ENCODE peak calls at places on chromosome 18, in five cellular contexts. L is DND-41, X is lung, O is right cardiac atrium, M is fibroblast of lung. V is an unnamed sample.

GRCh38 chr18:70022636-70023035 is 75.0 kb upstream of the CD226 start:
- DNase-seq in M (no peak), L (no peak), X (no peak), O (no peak), V (no peak)

GRCh38 chr18:37258819-37259218 is 306.8 kb downstream of the CELF4 start:
- DNase-seq in L (no peak), M (no peak), X (no peak), O (no peak), V (no peak)

GRCh38 chr18:2572144-2572682 is 856 bp downstream of the NDC80 start:
- DNase-seq in M (no peak), O (no peak), X (no peak), L (no peak), V (no peak)

GRCh38 chr18:2917255-2918047 is 70.6 kb downstream of the EMILIN2 start:
- DNase-seq in O (no peak), L (no peak), M (no peak), X (no peak), V (no peak)

GRCh38 chr18:36337679-36338419 is 40.3 kb downstream of the FHOD3 start:
- DNase-seq in M (no peak), X (peak; percentile 15), O (no peak), L (no peak), V (no peak)

GRCh38 chr18:79525556-79526467 is 130.1 kb downstream of the NFATC1 start:
- DNase-seq in L (no peak), X (no peak), M (peak; percentile 31), O (peak; percentile 93), V (no peak)

GRCh38 chr18:60883594-60883993 is 449.6 kb upstream of the CDH20 start:
- DNase-seq in M (no peak), O (no peak), X (no peak), L (no peak), V (no peak)

GRCh38 chr18:9506046-9506792 is 30.9 kb downstream of the RALBP1 start:
- DNase-seq in O (no peak), X (no peak), L (no peak), M (peak; percentile 53), V (no peak)

GRCh38 chr18:70907673-70908072 is 618.8 kb downstream of the SOCS6 start:
- DNase-seq in L (no peak), X (no peak), O (no peak), M (no peak), V (no peak)

GRCh38 chr18:41666251-41666650 is 288.8 kb upstream of the PIK3C3 start:
- DNase-seq in X (no peak), O (no peak), M (no peak), L (no peak), V (no peak)

GRCh38 chr18:470661-471501 is 29.6 kb downstream of the COLEC12 start:
- DNase-seq in M (peak; percentile 68), O (no peak), L (no peak), X (no peak), V (no peak)

GRCh38 chr18:28584726-28585125 is 407.8 kb upstream of the CDH2 start:
- DNase-seq in M (peak; percentile 94), L (no peak), O (no peak), X (no peak), V (no peak)

GRCh38 chr18:70671889-70672551 is 383.2 kb downstream of the SOCS6 start:
- DNase-seq in X (no peak), L (no peak), M (no peak), O (no peak), V (no peak)

GRCh38 chr18:37529296-37529695 is 36.3 kb downstream of the CELF4 start:
- DNase-seq in L (no peak), O (no peak), M (no peak), X (no peak), V (no peak)

GRCh38 chr18:44245026-44245425 is 435.7 kb upstream of the SETBP1 start:
- DNase-seq in M (no peak), L (no peak), X (no peak), O (no peak), V (no peak)

GRCh38 chr18:8478166-8478967 is 130.9 kb upstream of the RAB12 start:
- DNase-seq in L (peak; percentile 67), O (peak; percentile 80), X (peak; percentile 65), M (peak; percentile 21), V (peak; percentile 15)

GRCh38 chr18:33755918-33756590 is 178.0 kb downstream of the ASXL3 start:
- DNase-seq in X (peak; percentile 35), M (peak; percentile 95), L (no peak), O (no peak), V (no peak)

GRCh38 chr18:7758764-7759163 is 191.6 kb downstream of the PTPRM start:
- DNase-seq in O (no peak), X (no peak), M (no peak), L (no peak), V (no peak)

GRCh38 chr18:35117951-35118411 is 76.8 kb downstream of the MAPRE2 start:
- DNase-seq in L (no peak), X (no peak), O (peak; percentile 53), M (peak; percentile 82), V (no peak)

GRCh38 chr18:51643483-51643882 is 446.0 kb upstream of the MEX3C start:
- DNase-seq in L (no peak), M (no peak), O (no peak), X (no peak), V (no peak)

GRCh38 chr18:12443631-12444030 is 35.9 kb downstream of the PRELID3A start:
- DNase-seq in M (no peak), X (no peak), L (no peak), O (no peak), V (no peak)

GRCh38 chr18:1090758-1091157 is 186.1 kb downstream of the ADCYAP1 start:
- DNase-seq in L (no peak), M (no peak), X (no peak), O (no peak), V (no peak)

GRCh38 chr18:63980027-63980426 is 10.1 kb downstream of the SERPINB8 start:
- DNase-seq in M (no peak), O (no peak), X (no peak), L (no peak), V (no peak)
- H3K4me3 ChIP-seq in M (peak overlapping the region; percentile 58), O (peak overlapping the region; percentile 39), X (no peak overlapping the region), L (no peak overlapping the region), V (no peak overlapping the region)

DNA sequence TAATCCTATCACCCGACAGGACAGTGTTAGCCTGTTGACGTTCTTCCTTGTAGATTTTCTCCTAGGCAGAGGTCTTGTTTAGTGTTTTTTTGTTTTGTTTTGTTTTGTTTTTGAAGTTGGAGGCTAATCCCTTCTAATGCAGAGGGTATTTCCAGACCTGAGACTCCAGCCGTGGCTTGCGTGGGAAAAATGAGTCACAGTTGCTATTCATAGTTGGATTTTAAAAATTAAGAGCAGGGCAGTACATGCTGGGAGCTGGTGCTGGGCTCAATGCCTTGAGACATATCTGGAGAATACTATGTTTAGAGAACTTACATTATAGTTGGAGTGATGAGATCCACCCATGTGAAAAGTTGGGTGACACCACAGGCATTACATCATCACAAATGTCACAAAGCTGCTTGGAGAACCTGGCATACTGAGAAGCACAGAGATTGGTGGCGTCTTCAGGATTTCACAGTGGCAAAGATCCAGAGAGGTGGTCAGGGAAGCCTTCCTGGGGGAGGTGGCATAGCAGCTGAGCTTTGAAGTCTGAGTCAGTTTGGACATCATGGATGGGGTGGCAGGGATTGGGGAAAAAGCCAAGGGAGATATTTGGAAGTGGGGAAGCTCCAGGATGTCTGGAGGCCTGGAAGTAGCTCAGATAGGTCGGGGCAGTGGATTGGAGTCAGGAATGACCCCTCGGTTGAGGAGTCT is 249.4 kb downstream of the LOXHD1 start:
- DNase-seq in O (no peak), X (no peak), L (no peak), M (peak; percentile 63), V (no peak)
- H3K4me1 ChIP-seq in O (peaks cover 27% of the 10 kb centered on the region), X (peaks cover 10% of the 10 kb centered on the region), L (no peaks in the 10 kb centered on the region), M (no peaks in the 10 kb centered on the region), V (no peaks in the 10 kb centered on the region)

GRCh38 chr18:24463233-24463775 is 2.9 kb downstream of the HRH4 start:
- DNase-seq in X (no peak), O (no peak), L (no peak), M (no peak), V (no peak)
- H3K27ac ChIP-seq in X (no peak overlapping the region), O (no peak overlapping the region), L (no peak overlapping the region), M (no peak overlapping the region), V (no peak overlapping the region)

DNA sequence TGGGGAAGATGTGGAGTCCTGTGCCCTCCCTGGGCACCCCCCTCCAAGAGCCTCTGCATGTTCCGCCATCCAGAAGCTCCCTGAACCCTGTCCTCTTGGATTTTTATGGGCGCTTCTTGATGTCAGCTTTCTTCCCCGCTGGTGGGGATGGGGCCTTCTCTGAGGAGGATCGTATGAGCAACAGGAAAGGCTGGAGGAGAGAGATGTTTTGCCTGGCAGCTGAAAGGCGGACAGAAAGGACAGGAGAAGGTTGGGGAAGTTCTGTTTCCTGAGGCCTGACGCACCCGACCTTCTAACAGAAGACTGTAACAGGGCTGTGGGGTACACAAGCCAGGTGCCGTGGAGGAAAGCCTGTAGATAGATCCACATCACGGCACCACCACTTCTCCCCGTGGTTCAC is 238.8 kb downstream of the LDLRAD4 start:
- DNase-seq in M (no peak), O (no peak), X (no peak), L (no peak), V (no peak)
- H3K4me3 ChIP-seq in M (no peak overlapping the region), O (no peak overlapping the region), X (no peak overlapping the region), L (no peak overlapping the region), V (no peak overlapping the region)

DNA sequence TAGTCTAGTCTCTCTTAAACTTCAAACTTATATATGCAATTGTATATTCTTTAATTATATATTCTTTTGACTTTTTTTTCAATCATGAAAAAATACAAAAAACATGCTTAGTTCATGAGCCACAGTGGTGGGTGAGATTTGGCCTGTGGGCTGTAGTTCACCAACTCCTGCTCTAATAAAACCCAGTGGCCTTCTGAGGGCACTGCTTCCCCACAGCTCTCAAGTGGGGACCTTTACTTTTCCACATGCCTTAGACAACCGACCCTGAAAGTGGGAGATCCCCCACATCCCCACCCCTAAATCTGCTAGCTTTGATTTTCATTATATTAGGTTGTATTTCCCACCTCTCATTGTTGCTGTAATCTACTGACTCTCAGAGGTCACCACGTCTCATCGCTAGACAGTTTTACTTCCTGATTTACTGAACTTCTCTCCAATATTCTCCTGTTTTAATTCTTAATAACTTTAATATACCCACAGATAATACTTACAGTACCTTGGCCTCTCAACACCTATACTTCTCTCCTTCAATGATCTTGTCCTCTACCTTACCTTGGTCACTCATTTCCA is 57.3 kb downstream of the ROCK1 start:
- DNase-seq in X (no peak), L (no peak), M (no peak), O (no peak), V (no peak)
- H3K4me1 ChIP-seq in X (peaks cover 8% of the 10 kb centered on the region), L (no peaks in the 10 kb centered on the region), M (peaks cover 6% of the 10 kb centered on the region), O (peaks cover 9% of the 10 kb centered on the region), V (peaks cover 17% of the 10 kb centered on the region)

GRCh38 chr18:25074925-25075693 is 276.9 kb downstream of the ZNF521 start:
- DNase-seq in L (no peak), X (no peak), O (no peak), M (no peak), V (no peak)
- H3K27ac ChIP-seq in L (no peak overlapping the region), X (no peak overlapping the region), O (no peak overlapping the region), M (no peak overlapping the region), V (no peak overlapping the region)

GRCh38 chr18:54389143-54389505 is 31.4 kb downstream of the C18orf54 start:
- DNase-seq in X (no peak), L (no peak), O (no peak), M (no peak), V (no peak)
- H3K4me3 ChIP-seq in X (no peak overlapping the region), L (no peak overlapping the region), O (no peak overlapping the region), M (no peak overlapping the region), V (no peak overlapping the region)